ENCODE peak calls at places on chromosomes 13 and 19, in nine cellular contexts. M is mucosa of descending colon, F is ascending aorta, L is tibial nerve, V is cardiac muscle cell, J is neural progenitor cell, E is GM10248, C is B cell, Y is H9. R is an unnamed sample.

GRCh38 chr19:19451429-19452240 is 46.2 kb downstream of the GATAD2A start:
- DNase-seq in Y (no peak), F (no peak), E (peak), C (no peak), J (no peak), L (no peak), V (no peak), M (peak), R (no peak)

GRCh38 chr19:3179739-3180293 is 1.2 kb downstream of the S1PR4 start:
- DNase-seq in L (no peak), V (no peak), M (peak), Y (peak), C (no peak), J (no peak), E (no peak), F (no peak), R (no peak)

GRCh38 chr19:46605356-46605821 is 4.3 kb downstream of the CALM3 start:
- DNase-seq in F (peak), J (no peak), V (no peak), L (no peak), Y (no peak), M (peak), E (no peak), C (no peak), R (no peak)

GRCh38 chr19:10975374-10976036 is 14.7 kb downstream of the SMARCA4 start:
- DNase-seq in F (peak), Y (no peak), L (peak), C (no peak), J (no peak), E (no peak), V (peak), M (no peak), R (no peak)

GRCh38 chr13:80979035-80979641 is 638.2 kb upstream of the SPRY2 start:
- DNase-seq in E (peak), C (no peak), Y (peak), F (peak), V (peak), J (peak), M (no peak), L (peak), R (peak)

GRCh38 chr13:98291658-98292057 is 114.6 kb upstream of the RNF113B start:
- DNase-seq in L (no peak), M (no peak), J (no peak), F (no peak), C (no peak), V (no peak), E (no peak), Y (no peak), R (no peak)

GRCh38 chr13:97275265-97275664 is 53.1 kb downstream of the MBNL2 start:
- DNase-seq in C (no peak), M (no peak), F (no peak), L (no peak), Y (no peak), V (peak), J (no peak), E (no peak), R (no peak)

GRCh38 chr19:35756373-35757230 is at the start of gene HSPB6:
- DNase-seq in L (peak), F (peak), V (peak), M (peak), Y (peak), E (no peak), J (peak), C (no peak), R (no peak)

GRCh38 chr13:70568571-70568970 is 460.3 kb upstream of the KLHL1 start:
- DNase-seq in C (no peak), V (peak), Y (no peak), E (peak), J (peak), F (no peak), L (peak), M (no peak), R (peak)

GRCh38 chr19:41144403-41144802 is 30.2 kb downstream of the CYP2F1 start:
- DNase-seq in Y (peak), V (peak), F (peak), L (peak), C (peak), J (peak), M (peak), E (peak), R (peak)
- TF ChIP-seq CTCF in Y (peak), V (peak), F (peak), L (peak), C (peak), J (peak), M (peak), E (peak), R (peak)

DNA sequence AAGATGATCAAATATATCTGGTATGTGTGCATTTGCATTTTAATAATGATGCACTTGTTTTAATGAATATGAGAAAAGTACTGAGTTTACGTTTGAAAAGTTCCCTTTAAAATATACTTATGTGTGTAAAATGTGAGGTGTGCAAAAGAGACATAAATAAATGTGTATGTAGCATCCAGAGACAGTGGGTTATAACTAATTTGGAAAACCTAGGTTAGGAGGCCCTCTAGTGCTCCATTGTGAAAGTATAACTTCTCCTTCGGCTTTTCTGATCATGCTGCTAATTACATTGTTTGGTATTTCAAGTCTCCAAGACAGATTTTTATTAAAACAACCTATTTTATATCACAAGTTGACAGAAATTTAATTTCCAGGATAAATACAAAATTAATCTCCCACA is 30.1 kb downstream of the SCEL start:
- DNase-seq in F (no peak), C (no peak), Y (no peak), M (no peak), J (peak), V (peak), L (no peak), E (peak), R (no peak)
- TF ChIP-seq CTCF in F (no peak), C (peak), Y (peak), M (no peak), J (peak), V (peak), L (peak), E (peak), R (peak)

GRCh38 chr19:45082170-45082569 is 3.1 kb downstream of the GEMIN7 start:
- DNase-seq in L (no peak), M (no peak), C (no peak), E (no peak), Y (no peak), F (no peak), V (no peak), J (no peak), R (no peak)

GRCh38 chr19:45076851-45077730 is 813 bp upstream of the ZNF296 start:
- DNase-seq in F (no peak), M (peak), E (no peak), V (no peak), C (no peak), J (no peak), L (no peak), Y (peak), R (no peak)

GRCh38 chr19:45078390-45079062 is 534 bp upstream of the GEMIN7 start:
- DNase-seq in E (no peak), V (no peak), Y (no peak), M (no peak), J (no peak), C (no peak), L (no peak), F (no peak), R (no peak)

GRCh38 chr19:45079911-45080469 is 930 bp downstream of the GEMIN7 start:
- DNase-seq in M (peak), V (no peak), C (no peak), E (no peak), L (no peak), J (peak), F (no peak), Y (peak), R (no peak)

DNA sequence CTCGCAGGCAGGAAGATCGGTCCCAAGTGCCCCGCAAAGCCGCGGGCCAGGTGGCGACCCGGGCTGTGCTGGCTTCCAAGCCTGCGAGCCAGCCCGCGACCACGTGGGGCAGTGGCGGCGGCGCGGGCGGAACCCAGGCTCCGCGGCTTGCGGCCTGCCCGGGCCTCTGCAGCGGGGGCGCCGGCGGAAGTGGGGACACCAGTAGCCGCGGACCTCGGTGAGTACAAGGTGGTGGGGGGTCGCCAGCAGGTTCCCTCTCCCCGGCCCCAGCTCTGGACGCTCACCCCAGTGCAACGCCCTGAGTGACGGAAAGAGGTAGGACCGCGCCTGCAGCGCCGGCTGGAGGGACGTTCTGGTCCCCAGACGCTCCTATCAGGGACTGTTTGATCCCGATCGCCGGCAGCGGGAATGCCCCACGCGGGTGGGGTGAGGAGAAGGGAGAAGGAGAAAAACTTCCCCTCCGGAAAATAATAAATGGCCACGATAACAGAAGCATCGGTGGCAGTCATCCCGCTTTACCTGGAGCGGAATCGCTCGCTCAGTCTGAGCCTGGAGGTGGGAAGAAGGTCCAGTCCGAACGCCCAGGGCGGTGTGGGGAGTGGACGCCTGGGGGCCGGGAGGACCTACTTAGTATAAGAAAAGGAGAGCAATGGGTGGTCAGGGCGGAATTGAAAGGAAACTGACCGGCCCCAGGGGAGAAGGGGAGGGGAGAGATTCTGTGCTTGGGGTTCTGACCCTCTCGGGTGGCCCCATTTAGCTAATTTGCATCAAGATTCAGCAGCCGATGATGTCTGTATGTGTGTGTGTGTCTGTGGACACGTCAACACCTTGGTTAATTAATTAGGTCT is at the start of gene GEMIN7:
- DNase-seq in F (peak), J (peak), C (peak), Y (peak), E (peak), M (peak), V (peak), L (peak), R (peak)
- TF ChIP-seq CTCF in F (no peak), J (peak), C (peak), Y (no peak), E (peak), M (no peak), V (no peak), L (no peak), R (peak)

GRCh38 chr13:114112826-114113322 is 19.5 kb downstream of the RASA3 start:
- DNase-seq in Y (no peak), C (no peak), E (no peak), L (no peak), V (no peak), F (peak), J (peak), M (peak), R (no peak)
- TF ChIP-seq CTCF in Y (peak), C (no peak), E (no peak), L (no peak), V (no peak), F (no peak), J (peak), M (no peak), R (no peak)

R was measured in nephron progenitor cell.